ENCODE peak calls at places on chromosomes 13 and 19, in five cellular contexts. E is Panc1, N is adrenal gland, X is GM12865, D is AG10803. T is an unnamed sample.

GRCh38 chr13:48126944-48127814 is 32.3 kb upstream of the MED4 start:
- DNase-seq in E (peak; percentile 42), X (peak; percentile 66), D (peak; percentile 76), N (peak; percentile 50), T (peak; percentile 24)

GRCh38 chr13:108425056-108425455 is 155.5 kb downstream of the TNFSF13B start:
- DNase-seq in E (no peak), D (no peak), N (no peak), X (no peak), T (no peak)

GRCh38 chr19:2043269-2043641 is 7.8 kb downstream of the MKNK2 start:
- DNase-seq in D (no peak), X (peak; percentile 21), E (no peak), N (peak; percentile 53), T (no peak)

GRCh38 chr19:9917322-9917721 is 19.0 kb downstream of the OLFM2 start:
- DNase-seq in X (peak; percentile 41), D (peak; percentile 46), N (peak; percentile 50), E (no peak), T (peak; percentile 30)

GRCh38 chr13:49690133-49690989 is 925 bp downstream of the EBPL start:
- DNase-seq in E (no peak), X (no peak), D (no peak), N (peak; percentile 82), T (peak; percentile 21)

GRCh38 chr13:40963927-40964326 is 55.2 kb downstream of the ELF1 start:
- DNase-seq in X (no peak), E (no peak), D (peak; percentile 30), N (no peak), T (no peak)

GRCh38 chr19:6440905-6441304 is 7.3 kb upstream of the SLC25A41 start:
- DNase-seq in X (no peak), E (no peak), D (no peak), N (no peak), T (no peak)

GRCh38 chr13:101626925-101627555 is 174.6 kb downstream of the ITGBL1 start:
- DNase-seq in N (no peak), D (no peak), E (no peak), X (peak; percentile 65), T (peak; percentile 65)

GRCh38 chr19:15332311-15332996 is at the start of gene BRD4:
- DNase-seq in N (peak; percentile 68), D (peak; percentile 48), X (peak; percentile 81), E (no peak), T (peak; percentile 78)

GRCh38 chr13:113151745-113152707 is 6.4 kb upstream of the PROZ start:
- DNase-seq in D (peak; percentile 71), X (no peak), E (no peak), N (peak; percentile 42), T (peak; percentile 49)

GRCh38 chr13:40028446-40028845 is 373.0 kb downstream of the COG6 start:
- DNase-seq in D (no peak), X (no peak), N (no peak), E (no peak), T (no peak)

GRCh38 chr19:49767380-49767779 is 579 bp downstream of the AP2A1 start:
- DNase-seq in E (no peak), N (no peak), D (no peak), X (no peak), T (no peak)

GRCh38 chr13:105202384-105202783 is 1333.1 kb downstream of the EFNB2 start:
- DNase-seq in E (no peak), D (no peak), N (no peak), X (peak; percentile 35), T (no peak)

GRCh38 chr19:49920624-49921363 is 8.2 kb upstream of the ATF5 start:
- DNase-seq in D (no peak), X (no peak), N (no peak), E (no peak), T (no peak)

GRCh38 chr13:74134777-74135305 is 637 bp upstream of the KLF12 start:
- DNase-seq in X (peak; percentile 69), E (no peak), D (no peak), N (peak; percentile 31), T (peak; percentile 85)

GRCh38 chr19:5355693-5356092 is 15.1 kb upstream of the PTPRS start:
- DNase-seq in N (no peak), X (no peak), E (no peak), D (no peak), T (no peak)

GRCh38 chr13:24270639-24271131 is 38.7 kb upstream of the C1QTNF9 start:
- DNase-seq in N (peak; percentile 87), E (no peak), D (peak; percentile 48), X (peak; percentile 85), T (peak; percentile 72)

GRCh38 chr13:113220877-113221276 is 11.5 kb downstream of the CUL4A start:
- DNase-seq in E (no peak), X (no peak), N (no peak), D (peak; percentile 44), T (peak; percentile 17)

GRCh38 chr19:48630289-48631036 is 6.7 kb downstream of the DBP start:
- DNase-seq in D (no peak), E (no peak), N (peak; percentile 88), X (no peak), T (no peak)

GRCh38 chr13:60627071-60627686 is 230.2 kb downstream of the TDRD3 start:
- DNase-seq in N (peak; percentile 23), E (no peak), X (peak; percentile 47), D (peak; percentile 13), T (peak; percentile 30)

GRCh38 chr19:13597625-13598024 is 91.3 kb upstream of the CACNA1A start:
- DNase-seq in D (peak; percentile 74), X (peak; percentile 79), N (peak; percentile 58), E (peak; percentile 27), T (peak; percentile 63)

GRCh38 chr19:46295401-46296308 is 1.2 kb upstream of the HIF3A start:
- DNase-seq in N (no peak), D (no peak), X (no peak), E (no peak), T (no peak)

GRCh38 chr19:58181902-58182576 is 822 bp upstream of the ZNF274 start:
- DNase-seq in X (peak; percentile 76), N (peak; percentile 44), E (no peak), D (peak; percentile 3), T (peak; percentile 87)

GRCh38 chr13:106212436-106213010 is 322.9 kb downstream of the EFNB2 start:
- DNase-seq in D (peak; percentile 94), X (no peak), N (no peak), E (no peak), T (no peak)

GRCh38 chr13:78015782-78016181 is 97.2 kb upstream of the EDNRB start:
- DNase-seq in E (no peak), X (no peak), D (no peak), N (no peak), T (no peak)

GRCh38 chr19:18419195-18419698 is at the start of gene SSBP4:
- DNase-seq in X (peak; percentile 85), E (no peak), D (peak; percentile 76), N (peak; percentile 68), T (peak; percentile 72)

GRCh38 chr13:35198821-35199220 is 256.8 kb downstream of the NBEA start:
- DNase-seq in E (no peak), X (no peak), N (no peak), D (no peak), T (no peak)

GRCh38 chr19:14544047-14544446 is 14.7 kb downstream of the TECR start:
- DNase-seq in D (no peak), X (no peak), E (no peak), N (no peak), T (no peak)

GRCh38 chr13:35990196-35990595 is 141.0 kb downstream of the DCLK1 start:
- DNase-seq in D (no peak), E (no peak), N (no peak), X (no peak), T (no peak)

GRCh38 chr19:34313188-34313587 is 51.8 kb upstream of the GPI start:
- DNase-seq in N (no peak), X (no peak), E (no peak), D (peak; percentile 53), T (no peak)

GRCh38 chr19:38318595-38319142 is 976 bp upstream of the KCNK6 start:
- DNase-seq in D (no peak), E (no peak), X (no peak), N (no peak), T (no peak)

GRCh38 chr19:38266070-38266469 is 1.7 kb downstream of the SPINT2 start:
- DNase-seq in D (no peak), E (no peak), N (no peak), X (no peak), T (no peak)

GRCh38 chr13:43686557-43686956 is 100.2 kb downstream of the ENOX1 start:
- DNase-seq in N (peak; percentile 48), D (peak; percentile 83), X (no peak), E (no peak), T (no peak)

GRCh38 chr19:3146677-3147100 is 10.9 kb downstream of the GNA15 start:
- DNase-seq in X (peak; percentile 43), D (no peak), N (no peak), E (peak; percentile 30), T (peak; percentile 73)

GRCh38 chr19:14118165-14119051 is 846 bp upstream of the PRKACA start:
- DNase-seq in D (peak; percentile 91), E (no peak), N (peak; percentile 94), X (peak; percentile 32), T (peak; percentile 48)

GRCh38 chr19:17192751-17193150 is 22.4 kb upstream of the USE1 start:
- DNase-seq in N (no peak), X (no peak), E (no peak), D (no peak), T (no peak)

GRCh38 chr13:46071590-46072249 is 19.2 kb upstream of the ZC3H13 start:
- DNase-seq in N (no peak), X (peak; percentile 93), E (no peak), D (no peak), T (no peak)
- TF ChIP-seq CTCF in N (no peak), X (peak; percentile 49), E (no peak), D (no peak), T (no peak)

DNA sequence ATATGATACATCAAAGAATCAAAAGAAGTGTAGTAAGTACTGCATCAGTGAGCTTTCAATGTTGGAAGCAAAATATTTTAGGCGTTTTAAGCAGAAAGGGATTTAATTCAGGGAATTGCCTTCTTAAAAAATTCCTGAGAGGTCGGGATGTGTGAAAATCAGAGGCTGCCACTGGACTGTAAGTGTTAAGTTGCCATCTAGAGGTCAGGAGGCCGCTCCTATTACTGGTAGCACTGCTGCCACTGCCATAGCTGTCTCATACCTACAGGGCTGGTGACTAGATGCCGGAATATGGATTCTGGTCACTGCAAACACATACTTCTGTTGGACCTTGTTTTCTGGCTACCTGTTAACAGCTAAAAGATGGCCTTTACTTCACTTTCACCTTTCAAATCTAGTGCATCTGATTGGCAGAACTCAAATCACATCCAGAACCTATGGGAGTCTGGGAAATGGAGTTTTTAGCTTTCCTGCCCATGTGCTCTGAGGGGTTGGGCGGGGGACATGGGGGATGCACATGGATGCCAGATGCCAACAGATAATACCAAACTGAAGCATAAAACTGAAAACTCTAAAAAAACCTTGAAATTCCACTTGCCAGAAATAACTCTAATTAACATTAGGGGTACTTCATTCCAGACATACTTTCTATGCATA is 29.8 kb downstream of the DGKH start:
- DNase-seq in N (no peak), X (no peak), E (no peak), D (peak; percentile 35), T (no peak)
- TF ChIP-seq CTCF in N (no peak), X (no peak), E (peak; percentile 32), D (no peak), T (no peak)

GRCh38 chr13:92355213-92355612 is 871.4 kb upstream of the GPC6 start:
- DNase-seq in E (no peak), D (no peak), N (no peak), X (no peak), T (no peak)
- TF ChIP-seq CTCF in E (peak; percentile 31), D (no peak), N (no peak), X (no peak), T (no peak)

GRCh38 chr19:35478794-35479193 is 11.5 kb downstream of the KRTDAP start:
- DNase-seq in D (no peak), X (no peak), N (no peak), E (no peak), T (no peak)
- TF ChIP-seq CTCF in D (no peak), X (no peak), N (no peak), E (no peak), T (no peak)

T was measured in activated CD8-positive, alpha-beta T cell treated with anti-CD3 and anti-CD28 coated beads for 36 hours.